ENCODE peak calls at places on chromosomes 2 and 18, in eight cellular contexts. One of them, this sample, is unnamed.
A peak's percentile ranks its signal among the peaks of the same experiment; 100 is the strongest.

GRCh38 chr2:225510794-225511193 is 111.3 kb downstream of the NYAP2 start:
- DNase-seq in activated T-helper 1 cell treated with anti-CD3 and anti-CD28 coated beads, Interleukin-2, amount 50 U/mL, for 16 hours: no peak
- DNase-seq in activated naive CD4-positive, alpha-beta T cell: no peak
- DNase-seq in uterus: no peak
- DNase-seq in stimulated activated CD4-positive, alpha-beta T cell treated with anti-CD3 and anti-CD28 coated beads, Interleukin-1b, Interleukin-23, amount 100 ng/mL, for 1 hour: no peak
- DNase-seq in NCI-H1436 treated with DMSO at 0.1 percent for 48 hours: no peak
- DNase-seq in neuronal stem cell: no peak
- DNase-seq in EH: peak; percentile 14
- DNase-seq in this sample: no peak

GRCh38 chr2:49860170-49860569 is 705.9 kb upstream of the FSHR start:
- DNase-seq in activated T-helper 1 cell treated with anti-CD3 and anti-CD28 coated beads, Interleukin-2, amount 50 U/mL, for 16 hours: no peak
- DNase-seq in activated naive CD4-positive, alpha-beta T cell: no peak
- DNase-seq in uterus: no peak
- DNase-seq in stimulated activated CD4-positive, alpha-beta T cell treated with anti-CD3 and anti-CD28 coated beads, Interleukin-1b, Interleukin-23, amount 100 ng/mL, for 1 hour: no peak
- DNase-seq in NCI-H1436 treated with DMSO at 0.1 percent for 48 hours: no peak
- DNase-seq in neuronal stem cell: no peak
- DNase-seq in EH: no peak
- DNase-seq in this sample: no peak

GRCh38 chr2:114076961-114077360 is 187.1 kb downstream of the ACTR3 start:
- DNase-seq in activated T-helper 1 cell treated with anti-CD3 and anti-CD28 coated beads, Interleukin-2, amount 50 U/mL, for 16 hours: no peak
- DNase-seq in activated naive CD4-positive, alpha-beta T cell: no peak
- DNase-seq in uterus: no peak
- DNase-seq in stimulated activated CD4-positive, alpha-beta T cell treated with anti-CD3 and anti-CD28 coated beads, Interleukin-1b, Interleukin-23, amount 100 ng/mL, for 1 hour: no peak
- DNase-seq in NCI-H1436 treated with DMSO at 0.1 percent for 48 hours: no peak
- DNase-seq in neuronal stem cell: no peak
- DNase-seq in EH: no peak
- DNase-seq in this sample: no peak

GRCh38 chr2:167510071-167510759 is 621.9 kb downstream of the XIRP2 start:
- DNase-seq in activated T-helper 1 cell treated with anti-CD3 and anti-CD28 coated beads, Interleukin-2, amount 50 U/mL, for 16 hours: no peak
- DNase-seq in activated naive CD4-positive, alpha-beta T cell: no peak
- DNase-seq in uterus: no peak
- DNase-seq in stimulated activated CD4-positive, alpha-beta T cell treated with anti-CD3 and anti-CD28 coated beads, Interleukin-1b, Interleukin-23, amount 100 ng/mL, for 1 hour: no peak
- DNase-seq in NCI-H1436 treated with DMSO at 0.1 percent for 48 hours: no peak
- DNase-seq in neuronal stem cell: no peak
- DNase-seq in EH: no peak
- DNase-seq in this sample: peak; percentile 15

GRCh38 chr2:179201884-179202283 is 62.7 kb downstream of the SESTD1 start:
- DNase-seq in activated T-helper 1 cell treated with anti-CD3 and anti-CD28 coated beads, Interleukin-2, amount 50 U/mL, for 16 hours: no peak
- DNase-seq in activated naive CD4-positive, alpha-beta T cell: no peak
- DNase-seq in uterus: no peak
- DNase-seq in stimulated activated CD4-positive, alpha-beta T cell treated with anti-CD3 and anti-CD28 coated beads, Interleukin-1b, Interleukin-23, amount 100 ng/mL, for 1 hour: no peak
- DNase-seq in NCI-H1436 treated with DMSO at 0.1 percent for 48 hours: no peak
- DNase-seq in neuronal stem cell: no peak
- DNase-seq in EH: no peak
- DNase-seq in this sample: peak; percentile 36

GRCh38 chr2:235911633-235912032 is 256.6 kb downstream of the GBX2 start:
- DNase-seq in activated T-helper 1 cell treated with anti-CD3 and anti-CD28 coated beads, Interleukin-2, amount 50 U/mL, for 16 hours: no peak
- DNase-seq in activated naive CD4-positive, alpha-beta T cell: no peak
- DNase-seq in uterus: no peak
- DNase-seq in stimulated activated CD4-positive, alpha-beta T cell treated with anti-CD3 and anti-CD28 coated beads, Interleukin-1b, Interleukin-23, amount 100 ng/mL, for 1 hour: no peak
- DNase-seq in NCI-H1436 treated with DMSO at 0.1 percent for 48 hours: no peak
- DNase-seq in neuronal stem cell: no peak
- DNase-seq in EH: no peak
- DNase-seq in this sample: no peak

GRCh38 chr2:203811491-203812221 is 55.9 kb upstream of the CTLA4 start:
- DNase-seq in activated T-helper 1 cell treated with anti-CD3 and anti-CD28 coated beads, Interleukin-2, amount 50 U/mL, for 16 hours: peak; percentile 47
- DNase-seq in activated naive CD4-positive, alpha-beta T cell: peak; percentile 11
- DNase-seq in uterus: peak; percentile 26
- DNase-seq in stimulated activated CD4-positive, alpha-beta T cell treated with anti-CD3 and anti-CD28 coated beads, Interleukin-1b, Interleukin-23, amount 100 ng/mL, for 1 hour: peak; percentile 15
- DNase-seq in NCI-H1436 treated with DMSO at 0.1 percent for 48 hours: no peak
- DNase-seq in neuronal stem cell: no peak
- DNase-seq in EH: peak; percentile 93
- DNase-seq in this sample: peak; percentile 94

GRCh38 chr18:30163573-30163972 is 879.0 kb downstream of the DSC3 start:
- DNase-seq in activated T-helper 1 cell treated with anti-CD3 and anti-CD28 coated beads, Interleukin-2, amount 50 U/mL, for 16 hours: no peak
- DNase-seq in activated naive CD4-positive, alpha-beta T cell: no peak
- DNase-seq in uterus: no peak
- DNase-seq in stimulated activated CD4-positive, alpha-beta T cell treated with anti-CD3 and anti-CD28 coated beads, Interleukin-1b, Interleukin-23, amount 100 ng/mL, for 1 hour: no peak
- DNase-seq in NCI-H1436 treated with DMSO at 0.1 percent for 48 hours: no peak
- DNase-seq in neuronal stem cell: no peak
- DNase-seq in EH: no peak
- DNase-seq in this sample: no peak

GRCh38 chr2:20491739-20492531 is 45.1 kb downstream of the RHOB start:
- DNase-seq in activated T-helper 1 cell treated with anti-CD3 and anti-CD28 coated beads, Interleukin-2, amount 50 U/mL, for 16 hours: no peak
- DNase-seq in activated naive CD4-positive, alpha-beta T cell: no peak
- DNase-seq in uterus: no peak
- DNase-seq in stimulated activated CD4-positive, alpha-beta T cell treated with anti-CD3 and anti-CD28 coated beads, Interleukin-1b, Interleukin-23, amount 100 ng/mL, for 1 hour: no peak
- DNase-seq in NCI-H1436 treated with DMSO at 0.1 percent for 48 hours: no peak
- DNase-seq in neuronal stem cell: no peak
- DNase-seq in EH: no peak
- DNase-seq in this sample: no peak

GRCh38 chr2:105421053-105421452 is 22.2 kb upstream of the FHL2 start:
- DNase-seq in activated T-helper 1 cell treated with anti-CD3 and anti-CD28 coated beads, Interleukin-2, amount 50 U/mL, for 16 hours: no peak
- DNase-seq in activated naive CD4-positive, alpha-beta T cell: no peak
- DNase-seq in uterus: no peak
- DNase-seq in stimulated activated CD4-positive, alpha-beta T cell treated with anti-CD3 and anti-CD28 coated beads, Interleukin-1b, Interleukin-23, amount 100 ng/mL, for 1 hour: no peak
- DNase-seq in NCI-H1436 treated with DMSO at 0.1 percent for 48 hours: no peak
- DNase-seq in neuronal stem cell: no peak
- DNase-seq in EH: no peak
- DNase-seq in this sample: no peak

GRCh38 chr2:159156834-159157233 is 129.7 kb downstream of the WDSUB1 start:
- DNase-seq in activated T-helper 1 cell treated with anti-CD3 and anti-CD28 coated beads, Interleukin-2, amount 50 U/mL, for 16 hours: no peak
- DNase-seq in activated naive CD4-positive, alpha-beta T cell: no peak
- DNase-seq in uterus: no peak
- DNase-seq in stimulated activated CD4-positive, alpha-beta T cell treated with anti-CD3 and anti-CD28 coated beads, Interleukin-1b, Interleukin-23, amount 100 ng/mL, for 1 hour: no peak
- DNase-seq in NCI-H1436 treated with DMSO at 0.1 percent for 48 hours: no peak
- DNase-seq in neuronal stem cell: no peak
- DNase-seq in EH: no peak
- DNase-seq in this sample: no peak

GRCh38 chr2:148614332-148615049 is 30.1 kb upstream of the EPC2 start:
- DNase-seq in activated T-helper 1 cell treated with anti-CD3 and anti-CD28 coated beads, Interleukin-2, amount 50 U/mL, for 16 hours: no peak
- DNase-seq in activated naive CD4-positive, alpha-beta T cell: no peak
- DNase-seq in uterus: no peak
- DNase-seq in stimulated activated CD4-positive, alpha-beta T cell treated with anti-CD3 and anti-CD28 coated beads, Interleukin-1b, Interleukin-23, amount 100 ng/mL, for 1 hour: no peak
- DNase-seq in NCI-H1436 treated with DMSO at 0.1 percent for 48 hours: no peak
- DNase-seq in neuronal stem cell: no peak
- DNase-seq in EH: peak; percentile 84
- DNase-seq in this sample: peak; percentile 87

GRCh38 chr2:164710252-164710633 is 89.0 kb upstream of the GRB14 start:
- DNase-seq in activated T-helper 1 cell treated with anti-CD3 and anti-CD28 coated beads, Interleukin-2, amount 50 U/mL, for 16 hours: no peak
- DNase-seq in activated naive CD4-positive, alpha-beta T cell: no peak
- DNase-seq in uterus: no peak
- DNase-seq in stimulated activated CD4-positive, alpha-beta T cell treated with anti-CD3 and anti-CD28 coated beads, Interleukin-1b, Interleukin-23, amount 100 ng/mL, for 1 hour: no peak
- DNase-seq in NCI-H1436 treated with DMSO at 0.1 percent for 48 hours: no peak
- DNase-seq in neuronal stem cell: no peak
- DNase-seq in EH: peak; percentile 63
- DNase-seq in this sample: peak; percentile 83

GRCh38 chr2:17962874-17963273 is 84.4 kb downstream of the KCNS3 start:
- DNase-seq in activated T-helper 1 cell treated with anti-CD3 and anti-CD28 coated beads, Interleukin-2, amount 50 U/mL, for 16 hours: no peak
- DNase-seq in activated naive CD4-positive, alpha-beta T cell: no peak
- DNase-seq in uterus: no peak
- DNase-seq in stimulated activated CD4-positive, alpha-beta T cell treated with anti-CD3 and anti-CD28 coated beads, Interleukin-1b, Interleukin-23, amount 100 ng/mL, for 1 hour: no peak
- DNase-seq in NCI-H1436 treated with DMSO at 0.1 percent for 48 hours: no peak
- DNase-seq in neuronal stem cell: peak; percentile 18
- DNase-seq in EH: peak; percentile 44
- DNase-seq in this sample: no peak

GRCh38 chr2:207810200-207810788 is 40.6 kb upstream of the FZD5 start:
- DNase-seq in activated T-helper 1 cell treated with anti-CD3 and anti-CD28 coated beads, Interleukin-2, amount 50 U/mL, for 16 hours: no peak
- DNase-seq in activated naive CD4-positive, alpha-beta T cell: no peak
- DNase-seq in uterus: no peak
- DNase-seq in stimulated activated CD4-positive, alpha-beta T cell treated with anti-CD3 and anti-CD28 coated beads, Interleukin-1b, Interleukin-23, amount 100 ng/mL, for 1 hour: no peak
- DNase-seq in NCI-H1436 treated with DMSO at 0.1 percent for 48 hours: no peak
- DNase-seq in neuronal stem cell: no peak
- DNase-seq in EH: no peak
- DNase-seq in this sample: no peak

GRCh38 chr2:71682341-71682740 is 229.0 kb downstream of the DYSF start:
- DNase-seq in activated T-helper 1 cell treated with anti-CD3 and anti-CD28 coated beads, Interleukin-2, amount 50 U/mL, for 16 hours: no peak
- DNase-seq in activated naive CD4-positive, alpha-beta T cell: no peak
- DNase-seq in uterus: no peak
- DNase-seq in stimulated activated CD4-positive, alpha-beta T cell treated with anti-CD3 and anti-CD28 coated beads, Interleukin-1b, Interleukin-23, amount 100 ng/mL, for 1 hour: no peak
- DNase-seq in NCI-H1436 treated with DMSO at 0.1 percent for 48 hours: no peak
- DNase-seq in neuronal stem cell: no peak
- DNase-seq in EH: no peak
- DNase-seq in this sample: no peak

GRCh38 chr2:8479298-8479697 is 202.6 kb upstream of the ID2 start:
- DNase-seq in activated T-helper 1 cell treated with anti-CD3 and anti-CD28 coated beads, Interleukin-2, amount 50 U/mL, for 16 hours: no peak
- DNase-seq in activated naive CD4-positive, alpha-beta T cell: no peak
- DNase-seq in uterus: no peak
- DNase-seq in stimulated activated CD4-positive, alpha-beta T cell treated with anti-CD3 and anti-CD28 coated beads, Interleukin-1b, Interleukin-23, amount 100 ng/mL, for 1 hour: no peak
- DNase-seq in NCI-H1436 treated with DMSO at 0.1 percent for 48 hours: no peak
- DNase-seq in neuronal stem cell: no peak
- DNase-seq in EH: no peak
- DNase-seq in this sample: no peak

GRCh38 chr2:98308068-98308467 is 38.2 kb upstream of the CNGA3 start:
- DNase-seq in activated T-helper 1 cell treated with anti-CD3 and anti-CD28 coated beads, Interleukin-2, amount 50 U/mL, for 16 hours: no peak
- DNase-seq in activated naive CD4-positive, alpha-beta T cell: no peak
- DNase-seq in uterus: no peak
- DNase-seq in stimulated activated CD4-positive, alpha-beta T cell treated with anti-CD3 and anti-CD28 coated beads, Interleukin-1b, Interleukin-23, amount 100 ng/mL, for 1 hour: no peak
- DNase-seq in NCI-H1436 treated with DMSO at 0.1 percent for 48 hours: no peak
- DNase-seq in neuronal stem cell: no peak
- DNase-seq in EH: peak; percentile 37
- DNase-seq in this sample: peak; percentile 3

GRCh38 chr18:46449033-46449432 is 208.0 kb downstream of the LOXHD1 start:
- DNase-seq in activated T-helper 1 cell treated with anti-CD3 and anti-CD28 coated beads, Interleukin-2, amount 50 U/mL, for 16 hours: no peak
- DNase-seq in activated naive CD4-positive, alpha-beta T cell: no peak
- DNase-seq in uterus: no peak
- DNase-seq in stimulated activated CD4-positive, alpha-beta T cell treated with anti-CD3 and anti-CD28 coated beads, Interleukin-1b, Interleukin-23, amount 100 ng/mL, for 1 hour: no peak
- DNase-seq in NCI-H1436 treated with DMSO at 0.1 percent for 48 hours: no peak
- DNase-seq in neuronal stem cell: no peak
- DNase-seq in EH: no peak
- DNase-seq in this sample: peak; percentile 3

GRCh38 chr2:239473211-239473805 is 72.5 kb upstream of the HDAC4 start:
- DNase-seq in activated T-helper 1 cell treated with anti-CD3 and anti-CD28 coated beads, Interleukin-2, amount 50 U/mL, for 16 hours: no peak
- DNase-seq in activated naive CD4-positive, alpha-beta T cell: no peak
- DNase-seq in uterus: no peak
- DNase-seq in stimulated activated CD4-positive, alpha-beta T cell treated with anti-CD3 and anti-CD28 coated beads, Interleukin-1b, Interleukin-23, amount 100 ng/mL, for 1 hour: no peak
- DNase-seq in NCI-H1436 treated with DMSO at 0.1 percent for 48 hours: no peak
- DNase-seq in neuronal stem cell: no peak
- DNase-seq in EH: no peak
- DNase-seq in this sample: no peak

GRCh38 chr2:197647961-197648690 is 27.3 kb downstream of the RFTN2 start:
- DNase-seq in activated T-helper 1 cell treated with anti-CD3 and anti-CD28 coated beads, Interleukin-2, amount 50 U/mL, for 16 hours: no peak
- DNase-seq in activated naive CD4-positive, alpha-beta T cell: no peak
- DNase-seq in uterus: no peak
- DNase-seq in stimulated activated CD4-positive, alpha-beta T cell treated with anti-CD3 and anti-CD28 coated beads, Interleukin-1b, Interleukin-23, amount 100 ng/mL, for 1 hour: no peak
- DNase-seq in NCI-H1436 treated with DMSO at 0.1 percent for 48 hours: no peak
- DNase-seq in neuronal stem cell: no peak
- DNase-seq in EH: peak; percentile 14
- DNase-seq in this sample: no peak

GRCh38 chr2:20179179-20179754 is 45.7 kb downstream of the SDC1 start:
- DNase-seq in activated T-helper 1 cell treated with anti-CD3 and anti-CD28 coated beads, Interleukin-2, amount 50 U/mL, for 16 hours: no peak
- DNase-seq in activated naive CD4-positive, alpha-beta T cell: no peak
- DNase-seq in uterus: no peak
- DNase-seq in stimulated activated CD4-positive, alpha-beta T cell treated with anti-CD3 and anti-CD28 coated beads, Interleukin-1b, Interleukin-23, amount 100 ng/mL, for 1 hour: no peak
- DNase-seq in NCI-H1436 treated with DMSO at 0.1 percent for 48 hours: no peak
- DNase-seq in neuronal stem cell: no peak
- DNase-seq in EH: no peak
- DNase-seq in this sample: no peak

GRCh38 chr2:84906900-84907714 is 1.7 kb downstream of the TMSB10 start:
- DNase-seq in activated T-helper 1 cell treated with anti-CD3 and anti-CD28 coated beads, Interleukin-2, amount 50 U/mL, for 16 hours: no peak
- DNase-seq in activated naive CD4-positive, alpha-beta T cell: no peak
- DNase-seq in uterus: peak; percentile 45
- DNase-seq in stimulated activated CD4-positive, alpha-beta T cell treated with anti-CD3 and anti-CD28 coated beads, Interleukin-1b, Interleukin-23, amount 100 ng/mL, for 1 hour: no peak
- DNase-seq in NCI-H1436 treated with DMSO at 0.1 percent for 48 hours: no peak
- DNase-seq in neuronal stem cell: peak; percentile 61
- DNase-seq in EH: peak; percentile 96
- DNase-seq in this sample: peak; percentile 94

GRCh38 chr2:150468350-150468960 is 19.0 kb downstream of the RND3 start:
- DNase-seq in activated T-helper 1 cell treated with anti-CD3 and anti-CD28 coated beads, Interleukin-2, amount 50 U/mL, for 16 hours: no peak
- DNase-seq in activated naive CD4-positive, alpha-beta T cell: no peak
- DNase-seq in uterus: no peak
- DNase-seq in stimulated activated CD4-positive, alpha-beta T cell treated with anti-CD3 and anti-CD28 coated beads, Interleukin-1b, Interleukin-23, amount 100 ng/mL, for 1 hour: no peak
- DNase-seq in NCI-H1436 treated with DMSO at 0.1 percent for 48 hours: no peak
- DNase-seq in neuronal stem cell: no peak
- DNase-seq in EH: peak; percentile 37
- DNase-seq in this sample: peak; percentile 29

GRCh38 chr2:68936889-68937288 is 15.8 kb downstream of the GKN2 start:
- DNase-seq in activated T-helper 1 cell treated with anti-CD3 and anti-CD28 coated beads, Interleukin-2, amount 50 U/mL, for 16 hours: no peak
- DNase-seq in activated naive CD4-positive, alpha-beta T cell: no peak
- DNase-seq in uterus: no peak
- DNase-seq in stimulated activated CD4-positive, alpha-beta T cell treated with anti-CD3 and anti-CD28 coated beads, Interleukin-1b, Interleukin-23, amount 100 ng/mL, for 1 hour: no peak
- DNase-seq in NCI-H1436 treated with DMSO at 0.1 percent for 48 hours: no peak
- DNase-seq in neuronal stem cell: no peak
- DNase-seq in EH: peak; percentile 70
- DNase-seq in this sample: peak; percentile 34

GRCh38 chr2:3288455-3289163 is 89.0 kb downstream of the EIPR1 start:
- DNase-seq in activated T-helper 1 cell treated with anti-CD3 and anti-CD28 coated beads, Interleukin-2, amount 50 U/mL, for 16 hours: no peak
- DNase-seq in activated naive CD4-positive, alpha-beta T cell: no peak
- DNase-seq in uterus: no peak
- DNase-seq in stimulated activated CD4-positive, alpha-beta T cell treated with anti-CD3 and anti-CD28 coated beads, Interleukin-1b, Interleukin-23, amount 100 ng/mL, for 1 hour: no peak
- DNase-seq in NCI-H1436 treated with DMSO at 0.1 percent for 48 hours: peak; percentile 1
- DNase-seq in neuronal stem cell: no peak
- DNase-seq in EH: no peak
- DNase-seq in this sample: no peak

GRCh38 chr2:222942977-222943376 is 82.1 kb downstream of the ACSL3 start:
- DNase-seq in activated T-helper 1 cell treated with anti-CD3 and anti-CD28 coated beads, Interleukin-2, amount 50 U/mL, for 16 hours: no peak
- DNase-seq in activated naive CD4-positive, alpha-beta T cell: no peak
- DNase-seq in uterus: no peak
- DNase-seq in stimulated activated CD4-positive, alpha-beta T cell treated with anti-CD3 and anti-CD28 coated beads, Interleukin-1b, Interleukin-23, amount 100 ng/mL, for 1 hour: no peak
- DNase-seq in NCI-H1436 treated with DMSO at 0.1 percent for 48 hours: no peak
- DNase-seq in neuronal stem cell: no peak
- DNase-seq in EH: no peak
- DNase-seq in this sample: no peak

GRCh38 chr2:20584045-20584636 is 66.8 kb downstream of the HS1BP3 start:
- DNase-seq in activated T-helper 1 cell treated with anti-CD3 and anti-CD28 coated beads, Interleukin-2, amount 50 U/mL, for 16 hours: no peak
- DNase-seq in activated naive CD4-positive, alpha-beta T cell: no peak
- DNase-seq in uterus: no peak
- DNase-seq in stimulated activated CD4-positive, alpha-beta T cell treated with anti-CD3 and anti-CD28 coated beads, Interleukin-1b, Interleukin-23, amount 100 ng/mL, for 1 hour: no peak
- DNase-seq in NCI-H1436 treated with DMSO at 0.1 percent for 48 hours: no peak
- DNase-seq in neuronal stem cell: no peak
- DNase-seq in EH: peak; percentile 93
- DNase-seq in this sample: peak; percentile 86

GRCh38 chr2:172380436-172381274 is 46.7 kb upstream of the ITGA6 start:
- DNase-seq in activated T-helper 1 cell treated with anti-CD3 and anti-CD28 coated beads, Interleukin-2, amount 50 U/mL, for 16 hours: no peak
- DNase-seq in activated naive CD4-positive, alpha-beta T cell: no peak
- DNase-seq in uterus: no peak
- DNase-seq in stimulated activated CD4-positive, alpha-beta T cell treated with anti-CD3 and anti-CD28 coated beads, Interleukin-1b, Interleukin-23, amount 100 ng/mL, for 1 hour: no peak
- DNase-seq in NCI-H1436 treated with DMSO at 0.1 percent for 48 hours: no peak
- DNase-seq in neuronal stem cell: peak; percentile 21
- DNase-seq in EH: peak; percentile 60
- DNase-seq in this sample: no peak

GRCh38 chr18:4405965-4406364 is 49.1 kb downstream of the DLGAP1 start:
- DNase-seq in activated T-helper 1 cell treated with anti-CD3 and anti-CD28 coated beads, Interleukin-2, amount 50 U/mL, for 16 hours: no peak
- DNase-seq in activated naive CD4-positive, alpha-beta T cell: no peak
- DNase-seq in uterus: no peak
- DNase-seq in stimulated activated CD4-positive, alpha-beta T cell treated with anti-CD3 and anti-CD28 coated beads, Interleukin-1b, Interleukin-23, amount 100 ng/mL, for 1 hour: no peak
- DNase-seq in NCI-H1436 treated with DMSO at 0.1 percent for 48 hours: no peak
- DNase-seq in neuronal stem cell: no peak
- DNase-seq in EH: no peak
- DNase-seq in this sample: no peak